ENCODE peak calls at places on chromosomes 2 and 18, in five cellular contexts. Z, N, J, A and H are unnamed samples.

GRCh38 chr2:11224887-11225286 is 69.6 kb downstream of the SLC66A3 start:
- DNase-seq in N (no peak), J (no peak), A (no peak), Z (no peak), H (no peak)

GRCh38 chr2:32895424-32895823 is 51.3 kb upstream of the LTBP1 start:
- DNase-seq in A (no peak), Z (no peak), N (no peak), J (no peak), H (no peak)

GRCh38 chr2:114489143-114489542 is 46.7 kb downstream of the DPP10 start:
- DNase-seq in Z (no peak), N (no peak), J (no peak), A (no peak), H (no peak)

GRCh38 chr2:208101716-208102631 is 22.4 kb downstream of the CRYGD start:
- DNase-seq in Z (peak), J (no peak), A (peak), N (no peak), H (no peak)

GRCh38 chr2:201353116-201353515 is 4.0 kb downstream of the FLACC1 start:
- DNase-seq in N (no peak), Z (no peak), A (no peak), J (no peak), H (no peak)

GRCh38 chr2:127398239-127398590 is 10.4 kb upstream of the MAP3K2 start:
- DNase-seq in N (no peak), J (no peak), Z (no peak), A (peak), H (peak)

GRCh38 chr2:88853403-88853790 is 161.9 kb downstream of the RPIA start:
- DNase-seq in N (no peak), A (no peak), J (no peak), Z (no peak), H (no peak)

GRCh38 chr2:7280790-7281189 is 363.6 kb downstream of the RNF144A start:
- DNase-seq in A (no peak), J (no peak), Z (no peak), N (no peak), H (no peak)

GRCh38 chr18:12290086-12290485 is 18.0 kb upstream of the TUBB6 start:
- DNase-seq in N (no peak), Z (no peak), A (no peak), J (no peak), H (peak)

GRCh38 chr18:39200153-39200552 is 1634.6 kb upstream of the CELF4 start:
- DNase-seq in Z (no peak), J (no peak), A (no peak), N (no peak), H (no peak)

GRCh38 chr2:182144780-182145170 is 159.1 kb downstream of the PPP1R1C start:
- DNase-seq in Z (no peak), J (no peak), N (no peak), A (peak), H (no peak)

GRCh38 chr18:22108674-22109073 is 60.7 kb upstream of the GATA6 start:
- DNase-seq in N (no peak), A (no peak), J (no peak), Z (no peak), H (no peak)

GRCh38 chr2:7919510-7919909 is 762.3 kb upstream of the ID2 start:
- DNase-seq in A (no peak), N (no peak), Z (no peak), J (no peak), H (no peak)